ENCODE peak calls at places on chromosomes 2 and 18, in ten cellular contexts. One of them, this sample, is unnamed. For H3K4me1, the result is how much of the 10 kb centered on the place peaks cover.

GRCh38 chr2:26991717-26992116 is 21.3 kb downstream of the MAPRE3 start:
- ATAC-seq in pancreas: no peak
- ATAC-seq in CD8-positive, alpha-beta T cell: no peak
- ATAC-seq in thoracic aorta: no peak
- ATAC-seq in left lung: no peak
- ATAC-seq in HCT116: no peak
- ATAC-seq in psoas muscle: no peak
- ATAC-seq in A549: no peak
- ATAC-seq in upper lobe of right lung: no peak
- ATAC-seq in GM23338: no peak
- ATAC-seq in this sample: no peak

GRCh38 chr2:60556998-60557955 is 3.8 kb upstream of the BCL11A start:
- ATAC-seq in pancreas: no peak
- ATAC-seq in CD8-positive, alpha-beta T cell: no peak
- ATAC-seq in thoracic aorta: no peak
- ATAC-seq in left lung: no peak
- ATAC-seq in HCT116: no peak
- ATAC-seq in psoas muscle: no peak
- ATAC-seq in A549: no peak
- ATAC-seq in upper lobe of right lung: no peak
- ATAC-seq in GM23338: peak
- ATAC-seq in this sample: no peak

GRCh38 chr18:36546028-36546427 is 248.5 kb downstream of the FHOD3 start:
- ATAC-seq in pancreas: no peak
- ATAC-seq in CD8-positive, alpha-beta T cell: no peak
- ATAC-seq in thoracic aorta: no peak
- ATAC-seq in left lung: no peak
- ATAC-seq in HCT116: no peak
- ATAC-seq in psoas muscle: peak
- ATAC-seq in A549: no peak
- ATAC-seq in upper lobe of right lung: peak
- ATAC-seq in GM23338: no peak
- ATAC-seq in this sample: no peak

GRCh38 chr2:16716051-16716450 is 50.4 kb upstream of the CYRIA start:
- ATAC-seq in pancreas: no peak
- ATAC-seq in CD8-positive, alpha-beta T cell: no peak
- ATAC-seq in thoracic aorta: no peak
- ATAC-seq in left lung: peak
- ATAC-seq in HCT116: no peak
- ATAC-seq in psoas muscle: peak
- ATAC-seq in A549: no peak
- ATAC-seq in upper lobe of right lung: peak
- ATAC-seq in GM23338: no peak
- ATAC-seq in this sample: peak

GRCh38 chr2:54503192-54503591 is 47.1 kb downstream of the SPTBN1 start:
- ATAC-seq in pancreas: no peak
- ATAC-seq in CD8-positive, alpha-beta T cell: no peak
- ATAC-seq in thoracic aorta: no peak
- ATAC-seq in left lung: peak
- ATAC-seq in HCT116: peak
- ATAC-seq in psoas muscle: peak
- ATAC-seq in A549: peak
- ATAC-seq in upper lobe of right lung: peak
- ATAC-seq in GM23338: peak
- ATAC-seq in this sample: no peak

GRCh38 chr2:73993376-73993775 is 8.7 kb downstream of the TET3 start:
- ATAC-seq in pancreas: no peak
- ATAC-seq in CD8-positive, alpha-beta T cell: no peak
- ATAC-seq in thoracic aorta: no peak
- ATAC-seq in left lung: peak
- ATAC-seq in HCT116: peak
- ATAC-seq in psoas muscle: no peak
- ATAC-seq in A549: no peak
- ATAC-seq in upper lobe of right lung: peak
- ATAC-seq in GM23338: no peak
- ATAC-seq in this sample: no peak

GRCh38 chr2:111904726-111905476 is 6.5 kb downstream of the MERTK start:
- ATAC-seq in pancreas: no peak
- ATAC-seq in CD8-positive, alpha-beta T cell: no peak
- ATAC-seq in thoracic aorta: peak
- ATAC-seq in left lung: peak
- ATAC-seq in HCT116: no peak
- ATAC-seq in psoas muscle: no peak
- ATAC-seq in A549: no peak
- ATAC-seq in upper lobe of right lung: peak
- ATAC-seq in GM23338: no peak
- ATAC-seq in this sample: peak

GRCh38 chr2:160293401-160293911 is 93.4 kb upstream of the ITGB6 start:
- ATAC-seq in pancreas: no peak
- ATAC-seq in CD8-positive, alpha-beta T cell: no peak
- ATAC-seq in thoracic aorta: peak
- ATAC-seq in left lung: peak
- ATAC-seq in HCT116: no peak
- ATAC-seq in psoas muscle: peak
- ATAC-seq in A549: peak
- ATAC-seq in upper lobe of right lung: peak
- ATAC-seq in GM23338: no peak
- ATAC-seq in this sample: peak

GRCh38 chr18:61606759-61607158 is 273.5 kb downstream of the CDH20 start:
- ATAC-seq in pancreas: peak
- ATAC-seq in CD8-positive, alpha-beta T cell: no peak
- ATAC-seq in thoracic aorta: peak
- ATAC-seq in left lung: peak
- ATAC-seq in HCT116: peak
- ATAC-seq in psoas muscle: peak
- ATAC-seq in A549: peak
- ATAC-seq in upper lobe of right lung: peak
- ATAC-seq in GM23338: peak
- ATAC-seq in this sample: peak

GRCh38 chr2:146817613-146818012 is 1027.2 kb upstream of the ACVR2A start:
- ATAC-seq in pancreas: no peak
- ATAC-seq in CD8-positive, alpha-beta T cell: no peak
- ATAC-seq in thoracic aorta: no peak
- ATAC-seq in left lung: no peak
- ATAC-seq in HCT116: no peak
- ATAC-seq in psoas muscle: no peak
- ATAC-seq in A549: no peak
- ATAC-seq in upper lobe of right lung: no peak
- ATAC-seq in GM23338: peak
- ATAC-seq in this sample: no peak

GRCh38 chr18:78948221-78948620 is 31.4 kb upstream of the SALL3 start:
- ATAC-seq in pancreas: no peak
- ATAC-seq in CD8-positive, alpha-beta T cell: no peak
- ATAC-seq in thoracic aorta: no peak
- ATAC-seq in left lung: no peak
- ATAC-seq in HCT116: no peak
- ATAC-seq in psoas muscle: no peak
- ATAC-seq in A549: no peak
- ATAC-seq in upper lobe of right lung: no peak
- ATAC-seq in GM23338: peak
- ATAC-seq in this sample: no peak

GRCh38 chr2:88950010-88950409 is 258.5 kb downstream of the RPIA start:
- ATAC-seq in pancreas: no peak
- ATAC-seq in CD8-positive, alpha-beta T cell: no peak
- ATAC-seq in thoracic aorta: no peak
- ATAC-seq in left lung: no peak
- ATAC-seq in HCT116: peak
- ATAC-seq in psoas muscle: no peak
- ATAC-seq in A549: peak
- ATAC-seq in upper lobe of right lung: no peak
- ATAC-seq in GM23338: peak
- ATAC-seq in this sample: no peak

GRCh38 chr2:119433636-119434327 is 2.1 kb downstream of the TMEM37 start:
- ATAC-seq in pancreas: no peak
- ATAC-seq in CD8-positive, alpha-beta T cell: no peak
- ATAC-seq in thoracic aorta: no peak
- ATAC-seq in left lung: no peak
- ATAC-seq in HCT116: no peak
- ATAC-seq in psoas muscle: no peak
- ATAC-seq in A549: no peak
- ATAC-seq in upper lobe of right lung: no peak
- ATAC-seq in GM23338: no peak
- ATAC-seq in this sample: no peak

GRCh38 chr18:12338382-12338781 is 30.3 kb downstream of the TUBB6 start:
- ATAC-seq in pancreas: no peak
- ATAC-seq in CD8-positive, alpha-beta T cell: no peak
- ATAC-seq in thoracic aorta: no peak
- ATAC-seq in left lung: no peak
- ATAC-seq in HCT116: no peak
- ATAC-seq in psoas muscle: no peak
- ATAC-seq in A549: no peak
- ATAC-seq in upper lobe of right lung: no peak
- ATAC-seq in GM23338: peak
- ATAC-seq in this sample: no peak

GRCh38 chr2:27126252-27126710 is 2.7 kb downstream of the ABHD1 start:
- ATAC-seq in pancreas: no peak
- ATAC-seq in CD8-positive, alpha-beta T cell: no peak
- ATAC-seq in thoracic aorta: no peak
- ATAC-seq in left lung: no peak
- ATAC-seq in HCT116: no peak
- ATAC-seq in psoas muscle: peak
- ATAC-seq in A549: no peak
- ATAC-seq in upper lobe of right lung: no peak
- ATAC-seq in GM23338: no peak
- ATAC-seq in this sample: no peak

GRCh38 chr2:42186378-42186777 is 17.2 kb downstream of the EML4 start:
- ATAC-seq in pancreas: no peak
- ATAC-seq in CD8-positive, alpha-beta T cell: no peak
- ATAC-seq in thoracic aorta: no peak
- ATAC-seq in left lung: no peak
- ATAC-seq in HCT116: no peak
- ATAC-seq in psoas muscle: no peak
- ATAC-seq in A549: no peak
- ATAC-seq in upper lobe of right lung: no peak
- ATAC-seq in GM23338: no peak
- ATAC-seq in this sample: no peak

GRCh38 chr2:217749009-217749408 is 253.8 kb downstream of the TNS1 start:
- ATAC-seq in pancreas: no peak
- ATAC-seq in CD8-positive, alpha-beta T cell: no peak
- ATAC-seq in thoracic aorta: no peak
- ATAC-seq in left lung: no peak
- ATAC-seq in HCT116: no peak
- ATAC-seq in psoas muscle: no peak
- ATAC-seq in A549: no peak
- ATAC-seq in upper lobe of right lung: no peak
- ATAC-seq in GM23338: no peak
- ATAC-seq in this sample: no peak

GRCh38 chr2:171893196-171893823 is 734 bp downstream of the SLC25A12 start:
- ATAC-seq in pancreas: peak
- ATAC-seq in CD8-positive, alpha-beta T cell: no peak
- ATAC-seq in thoracic aorta: no peak
- ATAC-seq in left lung: no peak
- ATAC-seq in HCT116: no peak
- ATAC-seq in psoas muscle: peak
- ATAC-seq in A549: peak
- ATAC-seq in upper lobe of right lung: no peak
- ATAC-seq in GM23338: no peak
- ATAC-seq in this sample: no peak

GRCh38 chr2:12155308-12156061 is 409.1 kb downstream of the LPIN1 start:
- ATAC-seq in pancreas: no peak
- ATAC-seq in CD8-positive, alpha-beta T cell: no peak
- ATAC-seq in thoracic aorta: peak
- ATAC-seq in left lung: peak
- ATAC-seq in HCT116: peak
- ATAC-seq in psoas muscle: peak
- ATAC-seq in A549: no peak
- ATAC-seq in upper lobe of right lung: peak
- ATAC-seq in GM23338: no peak
- ATAC-seq in this sample: peak

DNA sequence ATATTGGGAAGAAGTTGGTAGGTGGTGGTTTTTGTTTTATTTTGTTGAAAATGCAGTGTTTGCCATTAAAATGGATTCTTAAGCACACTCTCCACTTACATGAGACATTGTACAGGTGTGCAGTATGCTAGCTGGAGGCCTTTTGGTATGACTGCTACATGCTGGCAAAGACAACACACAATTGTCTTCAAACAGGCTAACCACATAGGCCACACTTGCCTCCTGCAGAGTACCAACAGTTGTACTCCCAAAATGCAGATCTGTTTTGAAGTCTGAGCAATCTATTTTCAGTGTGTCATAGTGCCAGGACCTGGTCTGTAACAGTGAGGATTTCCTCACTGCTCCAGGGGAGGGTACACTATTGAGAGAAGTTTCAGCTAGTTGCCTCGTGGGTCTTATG is 213.6 kb downstream of the ZRANB3 start:
- ATAC-seq in pancreas: no peak
- ATAC-seq in CD8-positive, alpha-beta T cell: no peak
- ATAC-seq in thoracic aorta: no peak
- ATAC-seq in left lung: no peak
- ATAC-seq in HCT116: no peak
- ATAC-seq in psoas muscle: no peak
- ATAC-seq in A549: no peak
- ATAC-seq in upper lobe of right lung: no peak
- ATAC-seq in GM23338: no peak
- ATAC-seq in this sample: no peak
- H3K27ac ChIP-seq in pancreas: no peak
- H3K27ac ChIP-seq in CD8-positive, alpha-beta T cell: no peak
- H3K27ac ChIP-seq in thoracic aorta: no peak
- H3K27ac ChIP-seq in left lung: no peak
- H3K27ac ChIP-seq in HCT116: no peak
- H3K27ac ChIP-seq in psoas muscle: no peak
- H3K27ac ChIP-seq in A549: no peak
- H3K27ac ChIP-seq in upper lobe of right lung: no peak
- H3K27ac ChIP-seq in GM23338: no peak
- H3K27ac ChIP-seq in this sample: no peak

GRCh38 chr2:201129044-201129505 is 13.1 kb downstream of the CFLAR start:
- ATAC-seq in pancreas: peak
- ATAC-seq in CD8-positive, alpha-beta T cell: no peak
- ATAC-seq in thoracic aorta: no peak
- ATAC-seq in left lung: peak
- ATAC-seq in HCT116: no peak
- ATAC-seq in psoas muscle: no peak
- ATAC-seq in A549: no peak
- ATAC-seq in upper lobe of right lung: peak
- ATAC-seq in GM23338: no peak
- ATAC-seq in this sample: no peak
- H3K4me1 ChIP-seq in pancreas: half or more
- H3K4me1 ChIP-seq in CD8-positive, alpha-beta T cell: half or more
- H3K4me1 ChIP-seq in thoracic aorta: half or more
- H3K4me1 ChIP-seq in left lung: half or more
- H3K4me1 ChIP-seq in HCT116: half or more
- H3K4me1 ChIP-seq in psoas muscle: half or more
- H3K4me1 ChIP-seq in A549: half or more
- H3K4me1 ChIP-seq in upper lobe of right lung: half or more
- H3K4me1 ChIP-seq in GM23338: half or more
- H3K4me1 ChIP-seq in this sample: half or more

GRCh38 chr2:66438498-66439290 is 3.8 kb downstream of the MEIS1 start:
- ATAC-seq in pancreas: no peak
- ATAC-seq in CD8-positive, alpha-beta T cell: no peak
- ATAC-seq in thoracic aorta: no peak
- ATAC-seq in left lung: no peak
- ATAC-seq in HCT116: no peak
- ATAC-seq in psoas muscle: no peak
- ATAC-seq in A549: no peak
- ATAC-seq in upper lobe of right lung: no peak
- ATAC-seq in GM23338: no peak
- ATAC-seq in this sample: no peak
- H3K27ac ChIP-seq in pancreas: peak
- H3K27ac ChIP-seq in CD8-positive, alpha-beta T cell: no peak
- H3K27ac ChIP-seq in thoracic aorta: peak
- H3K27ac ChIP-seq in left lung: peak
- H3K27ac ChIP-seq in HCT116: no peak
- H3K27ac ChIP-seq in psoas muscle: peak
- H3K27ac ChIP-seq in A549: no peak
- H3K27ac ChIP-seq in upper lobe of right lung: peak
- H3K27ac ChIP-seq in GM23338: no peak
- H3K27ac ChIP-seq in this sample: peak

GRCh38 chr2:207257291-207258190 is 91.8 kb upstream of the KLF7 start:
- ATAC-seq in pancreas: no peak
- ATAC-seq in CD8-positive, alpha-beta T cell: no peak
- ATAC-seq in thoracic aorta: no peak
- ATAC-seq in left lung: no peak
- ATAC-seq in HCT116: no peak
- ATAC-seq in psoas muscle: no peak
- ATAC-seq in A549: peak
- ATAC-seq in upper lobe of right lung: no peak
- ATAC-seq in GM23338: no peak
- ATAC-seq in this sample: no peak
- H3K4me1 ChIP-seq in pancreas: under half
- H3K4me1 ChIP-seq in CD8-positive, alpha-beta T cell: under half
- H3K4me1 ChIP-seq in thoracic aorta: under half
- H3K4me1 ChIP-seq in left lung: under half
- H3K4me1 ChIP-seq in HCT116: under half
- H3K4me1 ChIP-seq in psoas muscle: under half
- H3K4me1 ChIP-seq in A549: half or more
- H3K4me1 ChIP-seq in upper lobe of right lung: under half
- H3K4me1 ChIP-seq in GM23338: under half
- H3K4me1 ChIP-seq in this sample: under half